ENCODE peak calls at places on chromosomes 3 and 15, in ten cellular contexts. I is hypothalamus; O is GM04504; S is NCI-H1092; M is EH; R is ACHN; P is activated naive CD8-positive, alpha-beta T cell treated with anti-CD3 and anti-CD28 coated beads, Interleukin-2, amount 50 U/mL, for 24 hours; F is NCI-H187; Z is T47D; H is activated naive CD4-positive, alpha-beta T cell treated with anti-CD3 and anti-CD28 coated beads, Interleukin-2, amount 50 U/mL, for 16 hours. T is an unnamed sample.

GRCh38 chr15:72859023-72859756 is 75.6 kb upstream of the ADPGK start:
- DNase-seq in I (peak), O (no peak), S (no peak), M (no peak), R (no peak), P (no peak), F (no peak), Z (no peak), H (no peak), T (no peak)

GRCh38 chr3:100089802-100090668 is 24.3 kb downstream of the FILIP1L start:
- DNase-seq in I (no peak), O (no peak), S (no peak), M (peak), R (peak), P (no peak), F (no peak), Z (peak), H (no peak), T (no peak)

GRCh38 chr3:187974857-187975257 is 179.1 kb upstream of the LPP start:
- DNase-seq in I (no peak), O (no peak), S (no peak), M (no peak), R (no peak), P (no peak), F (no peak), Z (peak), H (no peak), T (no peak)

GRCh38 chr3:192916455-192917257 is 1.0 kb downstream of the MB21D2 start:
- DNase-seq in I (peak), O (no peak), S (peak), M (peak), R (peak), P (peak), F (peak), Z (peak), H (peak), T (peak)

GRCh38 chr15:40763801-40764765 is at the start of gene GCHFR:
- DNase-seq in I (no peak), O (peak), S (no peak), M (peak), R (peak), P (peak), F (no peak), Z (peak), H (peak), T (peak)

GRCh38 chr15:29731865-29732264 is 90.4 kb downstream of the TJP1 start:
- DNase-seq in I (no peak), O (no peak), S (no peak), M (peak), R (no peak), P (no peak), F (no peak), Z (no peak), H (no peak), T (no peak)

GRCh38 chr3:171895890-171896289 is 52.7 kb downstream of the TMEM212 start:
- DNase-seq in I (no peak), O (no peak), S (no peak), M (no peak), R (no peak), P (no peak), F (no peak), Z (no peak), H (no peak), T (no peak)

GRCh38 chr3:13539285-13539625 is 9.7 kb upstream of the FBLN2 start:
- DNase-seq in I (no peak), O (peak), S (no peak), M (peak), R (no peak), P (no peak), F (no peak), Z (no peak), H (no peak), T (no peak)

GRCh38 chr15:40928351-40928974 is 677 bp upstream of the DLL4 start:
- DNase-seq in I (no peak), O (no peak), S (peak), M (no peak), R (no peak), P (no peak), F (peak), Z (peak), H (no peak), T (no peak)

GRCh38 chr3:23696842-23697241 is 108.9 kb upstream of the UBE2E1 start:
- DNase-seq in I (no peak), O (no peak), S (no peak), M (no peak), R (no peak), P (no peak), F (no peak), Z (no peak), H (no peak), T (no peak)

GRCh38 chr3:129688310-129688895 is 81.9 kb upstream of the PLXND1 start:
- DNase-seq in I (peak), O (peak), S (peak), M (peak), R (peak), P (no peak), F (peak), Z (peak), H (no peak), T (no peak)

GRCh38 chr3:160130950-160131349 is 94.3 kb upstream of the C3orf80 start:
- DNase-seq in I (no peak), O (no peak), S (no peak), M (peak), R (no peak), P (no peak), F (no peak), Z (no peak), H (no peak), T (no peak)

GRCh38 chr15:56537881-56538280 is 72.9 kb upstream of the MNS1 start:
- DNase-seq in I (no peak), O (no peak), S (no peak), M (no peak), R (no peak), P (peak), F (no peak), Z (no peak), H (no peak), T (peak)

GRCh38 chr3:187722206-187722612 is 19.9 kb upstream of the RTP2 start:
- DNase-seq in I (no peak), O (no peak), S (no peak), M (no peak), R (no peak), P (no peak), F (no peak), Z (no peak), H (no peak), T (no peak)

GRCh38 chr3:18812316-18812715 is 336.0 kb upstream of the KCNH8 start:
- DNase-seq in I (no peak), O (no peak), S (no peak), M (no peak), R (peak), P (no peak), F (no peak), Z (peak), H (no peak), T (no peak)

GRCh38 chr3:148079370-148079769 is 618.3 kb upstream of the AGTR1 start:
- DNase-seq in I (peak), O (no peak), S (no peak), M (peak), R (no peak), P (no peak), F (no peak), Z (no peak), H (no peak), T (no peak)

GRCh38 chr3:197547206-197547605 is 8.6 kb downstream of the BDH1 start:
- DNase-seq in I (no peak), O (no peak), S (no peak), M (no peak), R (no peak), P (no peak), F (no peak), Z (no peak), H (no peak), T (no peak)

GRCh38 chr3:159852821-159853505 is 135.7 kb upstream of the IL12A start:
- DNase-seq in I (peak), O (no peak), S (no peak), M (peak), R (peak), P (no peak), F (no peak), Z (no peak), H (no peak), T (no peak)

GRCh38 chr3:126516152-126516935 is 1.2 kb downstream of the UROC1 start:
- DNase-seq in I (no peak), O (no peak), S (no peak), M (no peak), R (no peak), P (no peak), F (no peak), Z (no peak), H (no peak), T (no peak)